ENCODE peak calls at places on chromosomes 6 and 20, in four cellular contexts. One of them, this sample, is unnamed.
A peak's percentile ranks its signal among the peaks of the same experiment; 100 is the strongest.

GRCh38 chr20:17615645-17616479 is 46.0 kb downstream of the DSTN start:
- DNase-seq in NAMALWA: no peak
- DNase-seq in CD4-positive, alpha-beta T cell: no peak
- DNase-seq in NCI-H1417: peak; percentile 2
- DNase-seq in this sample: no peak

GRCh38 chr6:701696-702479 is 8.9 kb upstream of the EXOC2 start:
- DNase-seq in NAMALWA: no peak
- DNase-seq in CD4-positive, alpha-beta T cell: no peak
- DNase-seq in NCI-H1417: no peak
- DNase-seq in this sample: no peak

GRCh38 chr6:82612475-82612874 is 248.9 kb downstream of the TPBG start:
- DNase-seq in NCI-H1417: no peak
- DNase-seq in NAMALWA: no peak
- DNase-seq in CD4-positive, alpha-beta T cell: no peak
- DNase-seq in this sample: no peak

GRCh38 chr20:50318709-50319108 is 128.1 kb downstream of the CEBPB start:
- DNase-seq in NCI-H1417: no peak
- DNase-seq in NAMALWA: no peak
- DNase-seq in CD4-positive, alpha-beta T cell: no peak
- DNase-seq in this sample: no peak

GRCh38 chr20:43991982-43992381 is 77.3 kb downstream of the TOX2 start:
- DNase-seq in NAMALWA: no peak
- DNase-seq in NCI-H1417: no peak
- DNase-seq in CD4-positive, alpha-beta T cell: no peak
- DNase-seq in this sample: no peak

GRCh38 chr20:316316-317068 is 8.9 kb upstream of the SOX12 start:
- DNase-seq in NCI-H1417: no peak
- DNase-seq in CD4-positive, alpha-beta T cell: no peak
- DNase-seq in NAMALWA: no peak
- DNase-seq in this sample: no peak

GRCh38 chr20:37681384-37681977 is 12.3 kb upstream of the CTNNBL1 start:
- DNase-seq in CD4-positive, alpha-beta T cell: no peak
- DNase-seq in NCI-H1417: no peak
- DNase-seq in NAMALWA: no peak
- DNase-seq in this sample: no peak

GRCh38 chr6:125773387-125774341 is 17.1 kb upstream of the NCOA7 start:
- DNase-seq in CD4-positive, alpha-beta T cell: no peak
- DNase-seq in NCI-H1417: no peak
- DNase-seq in NAMALWA: no peak
- DNase-seq in this sample: no peak

GRCh38 chr20:38129248-38129865 is 35.7 kb downstream of the TGM2 start:
- DNase-seq in NCI-H1417: no peak
- DNase-seq in CD4-positive, alpha-beta T cell: no peak
- DNase-seq in NAMALWA: no peak
- DNase-seq in this sample: no peak

GRCh38 chr6:39167321-39167720 is 52.3 kb upstream of the SAYSD1 start:
- DNase-seq in NCI-H1417: no peak
- DNase-seq in CD4-positive, alpha-beta T cell: no peak
- DNase-seq in NAMALWA: no peak
- DNase-seq in this sample: no peak

GRCh38 chr6:139372326-139373153 is 1.9 kb downstream of the CITED2 start:
- DNase-seq in CD4-positive, alpha-beta T cell: no peak
- DNase-seq in NCI-H1417: no peak
- DNase-seq in NAMALWA: no peak
- DNase-seq in this sample: no peak

GRCh38 chr20:36465109-36466080 is 75.9 kb upstream of the MYL9 start:
- DNase-seq in NCI-H1417: no peak
- DNase-seq in NAMALWA: no peak
- DNase-seq in CD4-positive, alpha-beta T cell: peak; percentile 32
- DNase-seq in this sample: peak; percentile 34

GRCh38 chr6:163165922-163166321 is 248.6 kb upstream of the QKI start:
- DNase-seq in CD4-positive, alpha-beta T cell: no peak
- DNase-seq in NCI-H1417: no peak
- DNase-seq in NAMALWA: no peak
- DNase-seq in this sample: no peak

GRCh38 chr20:62558779-62559178 is 83.0 kb upstream of the GATA5 start:
- DNase-seq in NAMALWA: no peak
- DNase-seq in CD4-positive, alpha-beta T cell: no peak
- DNase-seq in NCI-H1417: no peak
- DNase-seq in this sample: no peak

GRCh38 chr6:82331031-82331773 is 32.4 kb upstream of the TPBG start:
- DNase-seq in NCI-H1417: no peak
- DNase-seq in CD4-positive, alpha-beta T cell: no peak
- DNase-seq in NAMALWA: peak; percentile 8
- DNase-seq in this sample: no peak

GRCh38 chr20:34112600-34113061 is 588 bp upstream of the EIF2S2 start:
- DNase-seq in NAMALWA: peak; percentile 75
- DNase-seq in CD4-positive, alpha-beta T cell: no peak
- DNase-seq in NCI-H1417: peak; percentile 66
- DNase-seq in this sample: no peak

GRCh38 chr6:3534599-3534998 is 77.7 kb upstream of the SLC22A23 start:
- DNase-seq in NAMALWA: no peak
- DNase-seq in NCI-H1417: no peak
- DNase-seq in CD4-positive, alpha-beta T cell: no peak
- DNase-seq in this sample: no peak

GRCh38 chr6:168196385-168196860 is 117.4 kb upstream of the FRMD1 start:
- DNase-seq in NCI-H1417: peak; percentile 65
- DNase-seq in NAMALWA: no peak
- DNase-seq in CD4-positive, alpha-beta T cell: no peak
- DNase-seq in this sample: no peak

GRCh38 chr6:106546322-106547052 is 82.8 kb downstream of the RTN4IP1 start:
- DNase-seq in NAMALWA: no peak
- DNase-seq in NCI-H1417: no peak
- DNase-seq in CD4-positive, alpha-beta T cell: no peak
- DNase-seq in this sample: no peak

GRCh38 chr6:116572162-116572561 is 858 bp downstream of the RWDD1 start:
- DNase-seq in NAMALWA: peak; percentile 39
- DNase-seq in NCI-H1417: peak; percentile 13
- DNase-seq in CD4-positive, alpha-beta T cell: no peak
- DNase-seq in this sample: no peak

GRCh38 chr6:160455484-160456213 is 107.5 kb downstream of the SLC22A3 start:
- DNase-seq in NCI-H1417: peak; percentile 4
- DNase-seq in CD4-positive, alpha-beta T cell: peak; percentile 51
- DNase-seq in NAMALWA: peak; percentile 72
- DNase-seq in this sample: peak; percentile 60

GRCh38 chr6:132391391-132392291 is 9.6 kb downstream of the MOXD1 start:
- DNase-seq in NAMALWA: no peak
- DNase-seq in NCI-H1417: peak; percentile 31
- DNase-seq in CD4-positive, alpha-beta T cell: no peak
- DNase-seq in this sample: no peak

GRCh38 chr6:22008248-22008836 is 288.5 kb downstream of the PRL start:
- DNase-seq in CD4-positive, alpha-beta T cell: no peak
- DNase-seq in NAMALWA: no peak
- DNase-seq in NCI-H1417: no peak
- DNase-seq in this sample: no peak

GRCh38 chr6:25312703-25313102 is 33.5 kb downstream of the CARMIL1 start:
- DNase-seq in NCI-H1417: no peak
- DNase-seq in CD4-positive, alpha-beta T cell: no peak
- DNase-seq in NAMALWA: peak; percentile 31
- DNase-seq in this sample: no peak

GRCh38 chr6:7145269-7146078 is 37.7 kb downstream of the RREB1 start:
- DNase-seq in NAMALWA: no peak
- DNase-seq in NCI-H1417: peak; percentile 54
- DNase-seq in CD4-positive, alpha-beta T cell: no peak
- DNase-seq in this sample: no peak

GRCh38 chr6:47016236-47016635 is 25.9 kb downstream of the ADGRF1 start:
- DNase-seq in NAMALWA: no peak
- DNase-seq in NCI-H1417: peak; percentile 23
- DNase-seq in CD4-positive, alpha-beta T cell: no peak
- DNase-seq in this sample: no peak

GRCh38 chr6:42141603-42142117 is 760 bp downstream of the C6orf132 start:
- DNase-seq in NCI-H1417: no peak
- DNase-seq in NAMALWA: no peak
- DNase-seq in CD4-positive, alpha-beta T cell: no peak
- DNase-seq in this sample: no peak

GRCh38 chr6:128493877-128494276 is 26.5 kb downstream of the PTPRK start:
- DNase-seq in NAMALWA: no peak
- DNase-seq in CD4-positive, alpha-beta T cell: no peak
- DNase-seq in NCI-H1417: no peak
- DNase-seq in this sample: no peak

GRCh38 chr6:117919775-117920492 is 12.9 kb downstream of the SLC35F1 start:
- DNase-seq in NCI-H1417: no peak
- DNase-seq in NAMALWA: no peak
- DNase-seq in CD4-positive, alpha-beta T cell: no peak
- DNase-seq in this sample: no peak

GRCh38 chr20:50152394-50153152 is 950 bp downstream of the PEDS1 start:
- DNase-seq in CD4-positive, alpha-beta T cell: no peak
- DNase-seq in NAMALWA: no peak
- DNase-seq in NCI-H1417: no peak
- DNase-seq in this sample: no peak

GRCh38 chr20:32278199-32278643 is 770 bp downstream of the KIF3B start:
- DNase-seq in CD4-positive, alpha-beta T cell: no peak
- DNase-seq in NAMALWA: peak; percentile 54
- DNase-seq in NCI-H1417: no peak
- DNase-seq in this sample: no peak

GRCh38 chr20:41854765-41855164 is 236.6 kb upstream of the CHD6 start:
- DNase-seq in NCI-H1417: no peak
- DNase-seq in CD4-positive, alpha-beta T cell: no peak
- DNase-seq in NAMALWA: no peak
- DNase-seq in this sample: no peak

GRCh38 chr6:88913471-88913870 is 49.9 kb downstream of the RNGTT start:
- DNase-seq in NCI-H1417: no peak
- DNase-seq in NAMALWA: no peak
- DNase-seq in CD4-positive, alpha-beta T cell: no peak
- DNase-seq in this sample: no peak